ENCODE peak calls at places on chromosome 3, in five cellular contexts. Q, M, K, U and H are unnamed samples.

GRCh38 chr3:182309120-182309519 is 484.2 kb upstream of the ATP11B start:
- DNase-seq in U (no peak), M (no peak), K (no peak), Q (no peak), H (no peak)

GRCh38 chr3:114157321-114157720 is 21.5 kb downstream of the DRD3 start:
- DNase-seq in K (no peak), U (no peak), M (no peak), Q (no peak), H (no peak)

GRCh38 chr3:72133329-72134011 is 348.5 kb upstream of the PROK2 start:
- DNase-seq in K (no peak), Q (no peak), U (no peak), M (no peak), H (no peak)

GRCh38 chr3:37272743-37273142 is 98.4 kb upstream of the LRRFIP2 start:
- DNase-seq in U (no peak), K (peak), Q (no peak), M (peak), H (no peak)

GRCh38 chr3:138458774-138459499 is 24.5 kb downstream of the ESYT3 start:
- DNase-seq in U (peak), K (no peak), M (no peak), Q (no peak), H (no peak)

GRCh38 chr3:64440498-64440897 is 215.2 kb upstream of the PRICKLE2 start:
- DNase-seq in M (peak), K (peak), Q (peak), U (no peak), H (no peak)

GRCh38 chr3:43629254-43629653 is 7.4 kb upstream of the ANO10 start:
- DNase-seq in K (no peak), U (no peak), M (no peak), Q (no peak), H (no peak)

GRCh38 chr3:195441971-195442572 is 748 bp downstream of the ACAP2 start:
- DNase-seq in M (peak), K (peak), Q (peak), U (peak), H (peak)

GRCh38 chr3:5232570-5232969 is 45.1 kb downstream of the EDEM1 start:
- DNase-seq in M (no peak), Q (no peak), K (no peak), U (no peak), H (no peak)

GRCh38 chr3:9349321-9350117 is 13.3 kb upstream of the THUMPD3 start:
- DNase-seq in U (no peak), M (peak), K (peak), Q (peak), H (no peak)

GRCh38 chr3:63870606-63871005 is 6.9 kb downstream of the ATXN7 start:
- DNase-seq in Q (peak), K (no peak), U (no peak), M (no peak), H (no peak)

GRCh38 chr3:79604681-79605080 is 163.1 kb downstream of the ROBO1 start:
- DNase-seq in U (no peak), K (peak), Q (peak), M (peak), H (no peak)

GRCh38 chr3:4736284-4736861 is 242.9 kb upstream of the BHLHE40 start:
- DNase-seq in Q (peak), K (peak), M (peak), U (no peak), H (peak)

GRCh38 chr3:65597952-65598413 is 440.7 kb downstream of the MAGI1 start:
- DNase-seq in K (no peak), U (no peak), M (no peak), Q (no peak), H (no peak)

GRCh38 chr3:182182531-182182968 is 470.8 kb downstream of the SOX2 start:
- DNase-seq in K (no peak), M (no peak), U (no peak), Q (no peak), H (peak)

GRCh38 chr3:53232641-53233377 is 23.0 kb downstream of the TKT start:
- DNase-seq in K (no peak), Q (no peak), U (peak), M (no peak), H (no peak)

GRCh38 chr3:53230789-53231188 is 25.0 kb downstream of the TKT start:
- DNase-seq in U (peak), M (no peak), K (no peak), Q (no peak), H (no peak)

GRCh38 chr3:53230041-53230621 is 25.7 kb downstream of the TKT start:
- DNase-seq in Q (no peak), M (no peak), K (no peak), U (peak), H (no peak)

GRCh38 chr3:53229606-53230005 is 26.2 kb downstream of the TKT start:
- DNase-seq in M (no peak), K (no peak), U (no peak), Q (no peak), H (no peak)

GRCh38 chr3:53231532-53232511 is 24.0 kb downstream of the TKT start:
- DNase-seq in Q (no peak), M (no peak), K (no peak), U (peak), H (no peak)
- TF ChIP-seq CTCF in Q (peak), M (peak), K (peak), U (no peak), H (no peak)

GRCh38 chr3:59425942-59426341 is 376.1 kb upstream of the CFAP20DC start:
- DNase-seq in Q (no peak), M (no peak), K (no peak), U (no peak), H (no peak)

GRCh38 chr3:59426851-59427565 is 377.2 kb upstream of the CFAP20DC start:
- DNase-seq in K (peak), Q (no peak), U (no peak), M (peak), H (no peak)

GRCh38 chr3:59425371-59425770 is 375.5 kb upstream of the CFAP20DC start:
- DNase-seq in M (peak), U (no peak), K (peak), Q (no peak), H (no peak)

GRCh38 chr3:59432676-59433075 is 382.9 kb upstream of the CFAP20DC start:
- DNase-seq in Q (no peak), U (no peak), K (no peak), M (no peak), H (no peak)

DNA sequence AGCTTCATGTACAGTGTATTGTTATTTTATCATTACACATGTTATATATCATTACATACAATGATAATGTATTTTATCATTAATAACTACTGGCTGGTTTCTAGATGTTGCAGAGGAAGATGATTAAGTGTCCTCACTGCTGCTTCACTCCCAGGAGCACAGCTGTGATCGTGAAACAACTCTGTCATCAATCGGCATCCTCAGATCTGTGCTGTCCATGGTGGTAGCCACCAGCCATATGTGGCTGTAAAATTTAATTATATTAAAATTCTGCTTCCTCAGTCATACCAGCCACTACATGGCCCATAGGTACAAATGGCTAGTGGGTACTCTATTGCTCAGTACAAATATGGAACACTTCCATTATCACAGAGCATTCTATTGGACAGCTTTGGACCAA is 379.4 kb upstream of the CFAP20DC start:
- DNase-seq in M (no peak), U (no peak), Q (no peak), K (no peak), H (no peak)
- TF ChIP-seq CTCF in M (no peak), U (no peak), Q (no peak), K (no peak), H (no peak)

GRCh38 chr3:158789592-158789991 is 12.3 kb upstream of the MFSD1 start:
- DNase-seq in M (peak), Q (peak), U (no peak), K (peak), H (peak)
- TF ChIP-seq CTCF in M (peak), Q (peak), U (no peak), K (peak), H (peak)

GRCh38 chr3:180117381-180118163 is 80.8 kb upstream of the PEX5L start:
- DNase-seq in Q (no peak), M (no peak), K (no peak), U (no peak), H (no peak)

GRCh38 chr3:180119567-180119966 is 82.8 kb upstream of the PEX5L start:
- DNase-seq in U (no peak), M (no peak), K (no peak), Q (no peak), H (no peak)

GRCh38 chr3:180116658-180117057 is 79.9 kb upstream of the PEX5L start:
- DNase-seq in M (no peak), Q (no peak), U (no peak), K (no peak), H (no peak)

DNA sequence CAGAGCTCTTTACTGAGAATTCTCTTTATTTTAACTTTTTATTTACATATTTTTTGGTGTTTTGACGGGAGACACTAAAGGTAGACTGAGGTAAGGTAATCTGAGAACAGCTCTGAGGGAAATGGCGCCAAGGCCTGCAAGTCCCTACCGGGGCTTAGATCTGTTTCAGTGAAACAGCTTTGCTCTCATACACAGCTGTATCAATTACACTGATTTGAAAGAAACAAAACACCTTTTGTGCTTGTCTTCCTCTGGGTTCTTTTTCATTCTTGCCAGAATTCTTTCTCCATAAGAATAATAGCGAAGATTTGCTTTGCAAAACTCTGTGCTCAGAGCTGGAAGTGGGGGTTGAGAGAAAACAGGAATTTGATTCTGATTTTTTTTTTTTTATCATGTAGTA is 79.5 kb upstream of the PEX5L start:
- DNase-seq in K (no peak), M (no peak), Q (no peak), U (no peak), H (no peak)
- TF ChIP-seq CTCF in K (no peak), M (no peak), Q (no peak), U (no peak), H (no peak)

GRCh38 chr3:20924646-20925395 is 738.8 kb upstream of the SGO1 start:
- DNase-seq in K (no peak), U (no peak), M (no peak), Q (no peak), H (no peak)

GRCh38 chr3:20931834-20932233 is 745.8 kb upstream of the SGO1 start:
- DNase-seq in K (no peak), Q (no peak), M (no peak), U (no peak), H (no peak)

GRCh38 chr3:20935791-20936190 is 749.8 kb upstream of the SGO1 start:
- DNase-seq in M (no peak), K (no peak), U (no peak), Q (no peak), H (no peak)

DNA sequence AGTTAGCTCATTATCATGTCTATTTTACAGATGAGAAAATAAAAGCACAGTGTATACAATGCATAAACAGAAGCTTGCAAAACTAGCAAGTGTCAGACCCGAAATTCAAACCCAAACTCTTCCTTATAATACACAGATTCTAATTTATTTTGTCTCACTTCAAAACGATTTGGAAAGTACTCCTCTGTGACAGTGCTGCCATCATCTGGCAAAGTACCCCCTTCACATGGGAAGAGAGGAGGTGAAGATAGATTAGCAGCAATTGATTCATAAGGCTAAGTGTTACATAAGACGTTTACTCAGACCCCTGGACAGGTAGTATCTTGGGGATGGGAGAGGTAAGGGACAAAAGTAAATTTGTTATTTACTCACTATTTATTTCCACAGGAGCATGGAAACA is 744.0 kb upstream of the SGO1 start:
- DNase-seq in U (no peak), M (peak), K (peak), Q (peak), H (peak)
- TF ChIP-seq CTCF in U (no peak), M (peak), K (peak), Q (no peak), H (peak)

DNA sequence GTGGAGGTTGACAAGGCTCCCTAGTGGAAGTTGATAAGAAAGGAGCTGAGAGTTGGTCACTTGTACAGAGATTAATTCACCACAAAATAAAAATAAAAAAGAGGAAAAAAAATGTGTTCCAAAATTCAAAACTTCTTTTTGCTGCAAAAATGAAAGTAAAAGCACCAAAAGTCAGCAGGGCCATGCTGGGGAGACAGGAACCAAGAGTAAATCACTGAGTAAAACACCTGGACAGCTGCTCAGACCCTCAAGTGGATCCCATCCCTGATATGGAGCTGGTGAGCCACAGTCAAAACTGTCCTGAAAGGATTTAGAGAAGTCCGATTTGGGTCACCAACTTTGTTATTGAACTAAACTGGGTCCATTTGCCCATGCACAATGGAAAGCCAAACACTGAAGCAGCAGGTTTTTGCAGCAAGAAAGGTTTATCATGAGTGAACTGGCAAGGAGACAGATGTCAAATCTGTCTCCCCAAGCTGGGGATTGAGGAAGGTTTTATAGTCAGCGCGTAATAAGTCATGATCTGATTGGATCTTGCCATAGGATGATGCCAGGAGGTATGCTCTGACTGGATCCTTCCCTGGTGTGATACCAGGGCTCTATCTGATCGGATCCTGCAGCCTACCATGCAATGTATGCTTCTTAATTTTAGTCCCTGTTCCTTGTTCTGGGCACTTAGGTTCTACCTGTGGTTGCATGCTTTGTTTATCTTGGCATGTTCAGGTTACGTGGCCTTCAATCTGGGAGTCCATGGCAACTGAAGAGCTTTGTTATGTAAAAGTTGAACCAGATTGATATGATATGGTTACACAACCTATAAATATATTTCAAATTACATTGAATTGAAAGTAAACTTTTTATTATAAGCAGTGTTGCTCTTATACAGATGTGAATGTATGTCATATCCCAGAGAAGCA is 313.2 kb downstream of the POLQ start:
- DNase-seq in Q (no peak), U (no peak), M (no peak), K (no peak), H (no peak)
- TF ChIP-seq CTCF in Q (no peak), U (no peak), M (no peak), K (no peak), H (no peak)

GRCh38 chr3:148631124-148631903 is 66.4 kb upstream of the AGTR1 start:
- DNase-seq in K (no peak), M (peak), U (no peak), Q (peak), H (peak)
- TF ChIP-seq CTCF in K (peak), M (peak), U (no peak), Q (peak), H (peak)

GRCh38 chr3:27740854-27741253 is 18.7 kb upstream of the EOMES start:
- DNase-seq in Q (no peak), K (no peak), U (no peak), M (no peak), H (no peak)

GRCh38 chr3:27749640-27750039 is 27.5 kb upstream of the EOMES start:
- DNase-seq in Q (no peak), M (no peak), K (no peak), U (no peak), H (no peak)

GRCh38 chr3:27746838-27747237 is 24.7 kb upstream of the EOMES start:
- DNase-seq in K (no peak), Q (no peak), U (no peak), M (no peak), H (no peak)
- TF ChIP-seq CTCF in K (no peak), Q (no peak), U (no peak), M (no peak), H (no peak)

GRCh38 chr3:17110665-17111396 is 226.1 kb downstream of the PLCL2 start:
- DNase-seq in Q (no peak), U (no peak), M (no peak), K (no peak), H (no peak)
- TF ChIP-seq CTCF in Q (no peak), U (no peak), M (no peak), K (no peak), H (no peak)